ENCODE peak calls at places on chromosomes 7 and 10, in five cellular contexts. One of them, this sample, is unnamed.

GRCh38 chr7:76133839-76134238 is 67.9 kb upstream of the SRRM3 start:
- DNase-seq in GM06990: no peak
- DNase-seq in stimulated activated CD4-positive, alpha-beta T cell treated with anti-CD3 and anti-CD28 coated beads, TNF-alpha, amount 100 ng/mL, for 24 hours: no peak
- DNase-seq in ACHN: no peak
- DNase-seq in HCEC 1CT: no peak
- DNase-seq in this sample: no peak

GRCh38 chr10:85642421-85643170 is 724.0 kb downstream of the GRID1 start:
- DNase-seq in GM06990: no peak
- DNase-seq in stimulated activated CD4-positive, alpha-beta T cell treated with anti-CD3 and anti-CD28 coated beads, TNF-alpha, amount 100 ng/mL, for 24 hours: no peak
- DNase-seq in ACHN: peak
- DNase-seq in HCEC 1CT: no peak
- DNase-seq in this sample: no peak

GRCh38 chr10:49309691-49310371 is 10.9 kb downstream of the C10orf71 start:
- DNase-seq in GM06990: peak
- DNase-seq in stimulated activated CD4-positive, alpha-beta T cell treated with anti-CD3 and anti-CD28 coated beads, TNF-alpha, amount 100 ng/mL, for 24 hours: no peak
- DNase-seq in ACHN: no peak
- DNase-seq in HCEC 1CT: no peak
- DNase-seq in this sample: no peak

GRCh38 chr10:52486840-52487611 is 172.9 kb downstream of the DKK1 start:
- DNase-seq in GM06990: no peak
- DNase-seq in stimulated activated CD4-positive, alpha-beta T cell treated with anti-CD3 and anti-CD28 coated beads, TNF-alpha, amount 100 ng/mL, for 24 hours: no peak
- DNase-seq in ACHN: peak
- DNase-seq in HCEC 1CT: peak
- DNase-seq in this sample: no peak

GRCh38 chr10:71217266-71218045 is 5.1 kb downstream of the UNC5B start:
- DNase-seq in GM06990: no peak
- DNase-seq in stimulated activated CD4-positive, alpha-beta T cell treated with anti-CD3 and anti-CD28 coated beads, TNF-alpha, amount 100 ng/mL, for 24 hours: no peak
- DNase-seq in ACHN: peak
- DNase-seq in HCEC 1CT: no peak
- DNase-seq in this sample: no peak

GRCh38 chr7:157550300-157551275 is 213.8 kb downstream of the DNAJB6 start:
- DNase-seq in GM06990: no peak
- DNase-seq in stimulated activated CD4-positive, alpha-beta T cell treated with anti-CD3 and anti-CD28 coated beads, TNF-alpha, amount 100 ng/mL, for 24 hours: no peak
- DNase-seq in ACHN: no peak
- DNase-seq in HCEC 1CT: no peak
- DNase-seq in this sample: no peak

GRCh38 chr10:104694074-104694473 is 53.0 kb downstream of the SORCS3 start:
- DNase-seq in GM06990: no peak
- DNase-seq in stimulated activated CD4-positive, alpha-beta T cell treated with anti-CD3 and anti-CD28 coated beads, TNF-alpha, amount 100 ng/mL, for 24 hours: no peak
- DNase-seq in ACHN: no peak
- DNase-seq in HCEC 1CT: no peak
- DNase-seq in this sample: no peak

GRCh38 chr10:86751477-86751876 is 4.9 kb upstream of the BMPR1A start:
- DNase-seq in GM06990: no peak
- DNase-seq in stimulated activated CD4-positive, alpha-beta T cell treated with anti-CD3 and anti-CD28 coated beads, TNF-alpha, amount 100 ng/mL, for 24 hours: no peak
- DNase-seq in ACHN: no peak
- DNase-seq in HCEC 1CT: no peak
- DNase-seq in this sample: no peak

GRCh38 chr10:117860823-117861222 is 185.9 kb downstream of the RAB11FIP2 start:
- DNase-seq in GM06990: no peak
- DNase-seq in stimulated activated CD4-positive, alpha-beta T cell treated with anti-CD3 and anti-CD28 coated beads, TNF-alpha, amount 100 ng/mL, for 24 hours: no peak
- DNase-seq in ACHN: peak
- DNase-seq in HCEC 1CT: peak
- DNase-seq in this sample: no peak

GRCh38 chr7:135333196-135333595 is 99.6 kb downstream of the STRA8 start:
- DNase-seq in GM06990: no peak
- DNase-seq in stimulated activated CD4-positive, alpha-beta T cell treated with anti-CD3 and anti-CD28 coated beads, TNF-alpha, amount 100 ng/mL, for 24 hours: no peak
- DNase-seq in ACHN: no peak
- DNase-seq in HCEC 1CT: no peak
- DNase-seq in this sample: no peak

GRCh38 chr10:125694874-125695273 is 11.9 kb upstream of the TEX36 start:
- DNase-seq in GM06990: no peak
- DNase-seq in stimulated activated CD4-positive, alpha-beta T cell treated with anti-CD3 and anti-CD28 coated beads, TNF-alpha, amount 100 ng/mL, for 24 hours: no peak
- DNase-seq in ACHN: no peak
- DNase-seq in HCEC 1CT: peak
- DNase-seq in this sample: no peak

GRCh38 chr7:117484988-117485655 is 5.3 kb downstream of the CFTR start:
- DNase-seq in GM06990: no peak
- DNase-seq in stimulated activated CD4-positive, alpha-beta T cell treated with anti-CD3 and anti-CD28 coated beads, TNF-alpha, amount 100 ng/mL, for 24 hours: no peak
- DNase-seq in ACHN: no peak
- DNase-seq in HCEC 1CT: no peak
- DNase-seq in this sample: no peak